ENCODE peak calls at places on chromosomes 3 and 15, in six cellular contexts. One of them, this sample, is unnamed.

GRCh38 chr15:64013179-64014043 is 32.9 kb downstream of the DAPK2 start:
- DNase-seq in SW480: no peak
- DNase-seq in tibial nerve: no peak
- DNase-seq in left cardiac atrium: no peak
- DNase-seq in fibroblast of lung: peak; percentile 55
- DNase-seq in uterus: no peak
- DNase-seq in this sample: no peak

GRCh38 chr15:41554915-41555314 is 4.1 kb upstream of the TYRO3 start:
- DNase-seq in tibial nerve: no peak
- DNase-seq in left cardiac atrium: no peak
- DNase-seq in fibroblast of lung: no peak
- DNase-seq in SW480: no peak
- DNase-seq in uterus: no peak
- DNase-seq in this sample: no peak

GRCh38 chr15:65580287-65580686 is 30.6 kb downstream of the INTS14 start:
- DNase-seq in fibroblast of lung: peak; percentile 73
- DNase-seq in tibial nerve: no peak
- DNase-seq in SW480: no peak
- DNase-seq in uterus: no peak
- DNase-seq in left cardiac atrium: no peak
- DNase-seq in this sample: no peak

GRCh38 chr15:53072077-53072476 is 281.9 kb upstream of the ONECUT1 start:
- DNase-seq in SW480: peak; percentile 44
- DNase-seq in tibial nerve: no peak
- DNase-seq in fibroblast of lung: peak; percentile 63
- DNase-seq in left cardiac atrium: no peak
- DNase-seq in uterus: peak; percentile 20
- DNase-seq in this sample: no peak

GRCh38 chr3:119098620-119099222 is 47.2 kb upstream of the TEX55 start:
- DNase-seq in fibroblast of lung: peak; percentile 13
- DNase-seq in tibial nerve: no peak
- DNase-seq in SW480: peak; percentile 5
- DNase-seq in uterus: no peak
- DNase-seq in left cardiac atrium: no peak
- DNase-seq in this sample: no peak

GRCh38 chr3:174540081-174540480 is 319.1 kb upstream of the NAALADL2 start:
- DNase-seq in uterus: no peak
- DNase-seq in left cardiac atrium: no peak
- DNase-seq in fibroblast of lung: no peak
- DNase-seq in tibial nerve: no peak
- DNase-seq in SW480: no peak
- DNase-seq in this sample: no peak

GRCh38 chr3:134294302-134294925 is 43.8 kb upstream of the RYK start:
- DNase-seq in uterus: no peak
- DNase-seq in left cardiac atrium: no peak
- DNase-seq in tibial nerve: no peak
- DNase-seq in fibroblast of lung: peak; percentile 50
- DNase-seq in SW480: no peak
- DNase-seq in this sample: no peak

GRCh38 chr3:69718832-69719231 is 20.4 kb upstream of the MITF start:
- DNase-seq in fibroblast of lung: no peak
- DNase-seq in left cardiac atrium: no peak
- DNase-seq in uterus: no peak
- DNase-seq in tibial nerve: no peak
- DNase-seq in SW480: no peak
- DNase-seq in this sample: no peak

GRCh38 chr3:39122811-39123210 is 15.3 kb downstream of the TTC21A start:
- DNase-seq in uterus: no peak
- DNase-seq in fibroblast of lung: no peak
- DNase-seq in left cardiac atrium: no peak
- DNase-seq in tibial nerve: no peak
- DNase-seq in SW480: no peak
- DNase-seq in this sample: no peak

GRCh38 chr3:169362261-169362660 is 301.3 kb downstream of the MECOM start:
- DNase-seq in fibroblast of lung: peak; percentile 72
- DNase-seq in left cardiac atrium: peak; percentile 34
- DNase-seq in tibial nerve: peak; percentile 12
- DNase-seq in uterus: no peak
- DNase-seq in SW480: no peak
- DNase-seq in this sample: no peak

GRCh38 chr3:144457758-144458157 is 486.1 kb downstream of the DIPK2A start:
- DNase-seq in SW480: no peak
- DNase-seq in uterus: no peak
- DNase-seq in left cardiac atrium: no peak
- DNase-seq in tibial nerve: no peak
- DNase-seq in fibroblast of lung: no peak
- DNase-seq in this sample: no peak

GRCh38 chr3:61371123-61371522 is 119.9 kb upstream of the FHIT start:
- DNase-seq in fibroblast of lung: peak; percentile 1
- DNase-seq in left cardiac atrium: no peak
- DNase-seq in SW480: peak; percentile 30
- DNase-seq in uterus: no peak
- DNase-seq in tibial nerve: no peak
- DNase-seq in this sample: no peak

GRCh38 chr15:27827336-27827735 is 271.8 kb downstream of the OCA2 start:
- DNase-seq in uterus: no peak
- DNase-seq in tibial nerve: no peak
- DNase-seq in left cardiac atrium: no peak
- DNase-seq in SW480: no peak
- DNase-seq in fibroblast of lung: peak; percentile 53
- DNase-seq in this sample: no peak

GRCh38 chr3:197393711-197394110 is 95.3 kb upstream of the DLG1 start:
- DNase-seq in SW480: no peak
- DNase-seq in left cardiac atrium: no peak
- DNase-seq in tibial nerve: no peak
- DNase-seq in fibroblast of lung: no peak
- DNase-seq in uterus: no peak
- DNase-seq in this sample: no peak

GRCh38 chr3:172591876-172592771 is 68.9 kb upstream of the TNFSF10 start:
- DNase-seq in fibroblast of lung: peak; percentile 44
- DNase-seq in left cardiac atrium: no peak
- DNase-seq in uterus: no peak
- DNase-seq in tibial nerve: no peak
- DNase-seq in SW480: peak; percentile 100
- DNase-seq in this sample: no peak

GRCh38 chr3:58640700-58641372 is 25.7 kb downstream of the FAM3D start:
- DNase-seq in SW480: peak; percentile 72
- DNase-seq in uterus: peak; percentile 60
- DNase-seq in left cardiac atrium: peak; percentile 83
- DNase-seq in tibial nerve: peak; percentile 43
- DNase-seq in fibroblast of lung: peak; percentile 70
- DNase-seq in this sample: no peak